ENCODE peak calls at places on chromosomes 1 and 21, in six cellular contexts. One of them, this sample, is unnamed.
A peak's percentile ranks its signal among the peaks of the same experiment; 100 is the strongest.

GRCh38 chr1:119554188-119554587 is 47.2 kb downstream of the HSD3B1 start:
- DNase-seq in type B pancreatic cell: no peak
- DNase-seq in spleen: no peak
- DNase-seq in stimulated activated CD4-positive, alpha-beta T cell treated with anti-CD3 and anti-CD28 coated beads, Interleukin-2, amount 100 ng/mL, for 48 hours: no peak
- DNase-seq in OCI-LY7: no peak
- DNase-seq in fibroblast of mammary gland: peak; percentile 66
- DNase-seq in this sample: no peak

GRCh38 chr21:38323721-38324591 is 67.2 kb downstream of the KCNJ15 start:
- DNase-seq in type B pancreatic cell: no peak
- DNase-seq in spleen: no peak
- DNase-seq in stimulated activated CD4-positive, alpha-beta T cell treated with anti-CD3 and anti-CD28 coated beads, Interleukin-2, amount 100 ng/mL, for 48 hours: no peak
- DNase-seq in OCI-LY7: no peak
- DNase-seq in fibroblast of mammary gland: peak; percentile 100
- DNase-seq in this sample: no peak

GRCh38 chr1:58032621-58033073 is 513.9 kb downstream of the OMA1 start:
- DNase-seq in type B pancreatic cell: no peak
- DNase-seq in spleen: no peak
- DNase-seq in stimulated activated CD4-positive, alpha-beta T cell treated with anti-CD3 and anti-CD28 coated beads, Interleukin-2, amount 100 ng/mL, for 48 hours: no peak
- DNase-seq in OCI-LY7: no peak
- DNase-seq in fibroblast of mammary gland: no peak
- DNase-seq in this sample: no peak

GRCh38 chr1:204828352-204828850 is 42.3 kb upstream of the NFASC start:
- DNase-seq in type B pancreatic cell: peak; percentile 83
- DNase-seq in spleen: peak; percentile 80
- DNase-seq in stimulated activated CD4-positive, alpha-beta T cell treated with anti-CD3 and anti-CD28 coated beads, Interleukin-2, amount 100 ng/mL, for 48 hours: peak; percentile 52
- DNase-seq in OCI-LY7: no peak
- DNase-seq in fibroblast of mammary gland: peak; percentile 49
- DNase-seq in this sample: peak; percentile 44

GRCh38 chr21:32733356-32733755 is 5.5 kb upstream of the SYNJ1 start:
- DNase-seq in type B pancreatic cell: no peak
- DNase-seq in spleen: no peak
- DNase-seq in stimulated activated CD4-positive, alpha-beta T cell treated with anti-CD3 and anti-CD28 coated beads, Interleukin-2, amount 100 ng/mL, for 48 hours: peak; percentile 33
- DNase-seq in OCI-LY7: no peak
- DNase-seq in fibroblast of mammary gland: no peak
- DNase-seq in this sample: no peak

GRCh38 chr1:112937070-112937469 is 18.9 kb downstream of the SLC16A1 start:
- DNase-seq in type B pancreatic cell: no peak
- DNase-seq in spleen: no peak
- DNase-seq in stimulated activated CD4-positive, alpha-beta T cell treated with anti-CD3 and anti-CD28 coated beads, Interleukin-2, amount 100 ng/mL, for 48 hours: no peak
- DNase-seq in OCI-LY7: no peak
- DNase-seq in fibroblast of mammary gland: peak; percentile 44
- DNase-seq in this sample: no peak

GRCh38 chr1:178143730-178144343 is 49.9 kb downstream of the RASAL2 start:
- DNase-seq in type B pancreatic cell: no peak
- DNase-seq in spleen: no peak
- DNase-seq in stimulated activated CD4-positive, alpha-beta T cell treated with anti-CD3 and anti-CD28 coated beads, Interleukin-2, amount 100 ng/mL, for 48 hours: no peak
- DNase-seq in OCI-LY7: no peak
- DNase-seq in fibroblast of mammary gland: peak; percentile 71
- DNase-seq in this sample: no peak

GRCh38 chr1:54979327-54979891 is 1.0 kb upstream of the TMEM61 start:
- DNase-seq in type B pancreatic cell: no peak
- DNase-seq in spleen: no peak
- DNase-seq in stimulated activated CD4-positive, alpha-beta T cell treated with anti-CD3 and anti-CD28 coated beads, Interleukin-2, amount 100 ng/mL, for 48 hours: no peak
- DNase-seq in OCI-LY7: no peak
- DNase-seq in fibroblast of mammary gland: no peak
- DNase-seq in this sample: no peak

GRCh38 chr1:203702130-203702577 is 62.8 kb upstream of the LAX1 start:
- DNase-seq in type B pancreatic cell: no peak
- DNase-seq in spleen: no peak
- DNase-seq in stimulated activated CD4-positive, alpha-beta T cell treated with anti-CD3 and anti-CD28 coated beads, Interleukin-2, amount 100 ng/mL, for 48 hours: peak; percentile 67
- DNase-seq in OCI-LY7: peak; percentile 77
- DNase-seq in fibroblast of mammary gland: peak; percentile 60
- DNase-seq in this sample: peak; percentile 24

GRCh38 chr1:148373236-148373935 is 109.7 kb downstream of the PPIAL4G start:
- DNase-seq in type B pancreatic cell: no peak
- DNase-seq in spleen: no peak
- DNase-seq in stimulated activated CD4-positive, alpha-beta T cell treated with anti-CD3 and anti-CD28 coated beads, Interleukin-2, amount 100 ng/mL, for 48 hours: no peak
- DNase-seq in OCI-LY7: no peak
- DNase-seq in fibroblast of mammary gland: no peak
- DNase-seq in this sample: no peak

GRCh38 chr21:45551816-45552695 is 9.8 kb upstream of the SLC19A1 start:
- DNase-seq in type B pancreatic cell: no peak
- DNase-seq in spleen: peak; percentile 81
- DNase-seq in stimulated activated CD4-positive, alpha-beta T cell treated with anti-CD3 and anti-CD28 coated beads, Interleukin-2, amount 100 ng/mL, for 48 hours: no peak
- DNase-seq in OCI-LY7: no peak
- DNase-seq in fibroblast of mammary gland: no peak
- DNase-seq in this sample: no peak

GRCh38 chr1:233671286-233671685 is 57.4 kb downstream of the KCNK1 start:
- DNase-seq in type B pancreatic cell: no peak
- DNase-seq in spleen: no peak
- DNase-seq in stimulated activated CD4-positive, alpha-beta T cell treated with anti-CD3 and anti-CD28 coated beads, Interleukin-2, amount 100 ng/mL, for 48 hours: no peak
- DNase-seq in OCI-LY7: no peak
- DNase-seq in fibroblast of mammary gland: no peak
- DNase-seq in this sample: no peak

GRCh38 chr1:46065405-46065804 is 67.0 kb downstream of the PIK3R3 start:
- DNase-seq in type B pancreatic cell: no peak
- DNase-seq in spleen: no peak
- DNase-seq in stimulated activated CD4-positive, alpha-beta T cell treated with anti-CD3 and anti-CD28 coated beads, Interleukin-2, amount 100 ng/mL, for 48 hours: no peak
- DNase-seq in OCI-LY7: peak; percentile 38
- DNase-seq in fibroblast of mammary gland: no peak
- DNase-seq in this sample: no peak

GRCh38 chr21:41726970-41727783 is 39.7 kb downstream of the RIPK4 start:
- DNase-seq in type B pancreatic cell: no peak
- DNase-seq in spleen: no peak
- DNase-seq in stimulated activated CD4-positive, alpha-beta T cell treated with anti-CD3 and anti-CD28 coated beads, Interleukin-2, amount 100 ng/mL, for 48 hours: no peak
- DNase-seq in OCI-LY7: no peak
- DNase-seq in fibroblast of mammary gland: peak; percentile 73
- DNase-seq in this sample: no peak

GRCh38 chr1:101121515-101121914 is 95.9 kb upstream of the DPH5 start:
- DNase-seq in type B pancreatic cell: no peak
- DNase-seq in spleen: no peak
- DNase-seq in stimulated activated CD4-positive, alpha-beta T cell treated with anti-CD3 and anti-CD28 coated beads, Interleukin-2, amount 100 ng/mL, for 48 hours: no peak
- DNase-seq in OCI-LY7: no peak
- DNase-seq in fibroblast of mammary gland: no peak
- DNase-seq in this sample: no peak

This sample was measured in GM12892.